ENCODE peak calls at places on chromosomes 3 and 15, in eight cellular contexts. S is NT2/D1, K is upper lobe of right lung, U is tibial artery, H is body of pancreas, V is suprapubic skin, I is mammary epithelial cell, J is adrenal gland. Z is an unnamed sample. For H3K27me3 and H3K4me1, the result is how much of the 10 kb centered on the place peaks cover.

GRCh38 chr15:60933914-60934885 is 294.9 kb downstream of the RORA start:
- DNase-seq in U (no peak), I (peak), J (no peak), S (peak), V (no peak), K (no peak), H (no peak), Z (no peak)

GRCh38 chr3:65894679-65895078 is 144.0 kb downstream of the MAGI1 start:
- DNase-seq in H (no peak), U (no peak), S (no peak), I (peak), V (no peak), J (no peak), K (no peak), Z (no peak)

GRCh38 chr15:60793656-60794055 is 314.7 kb upstream of the ICE2 start:
- DNase-seq in J (peak), I (no peak), U (no peak), S (no peak), K (no peak), H (no peak), V (no peak), Z (no peak)

GRCh38 chr15:98674336-98674735 is 26.0 kb downstream of the IGF1R start:
- DNase-seq in K (no peak), V (no peak), I (no peak), U (no peak), H (peak), J (no peak), S (no peak), Z (no peak)

GRCh38 chr15:48877630-48878595 is at the start of gene EID1:
- DNase-seq in S (no peak), J (peak), V (peak), I (peak), U (peak), H (peak), K (peak), Z (peak)

GRCh38 chr3:35120026-35120425 is 519.3 kb upstream of the ARPP21 start:
- DNase-seq in I (no peak), V (no peak), K (no peak), H (no peak), U (no peak), J (no peak), S (no peak), Z (no peak)

GRCh38 chr3:195095035-195095703 is 175.8 kb downstream of the XXYLT1 start:
- DNase-seq in J (no peak), K (peak), V (no peak), S (no peak), I (no peak), U (no peak), H (no peak), Z (no peak)

GRCh38 chr3:157469571-157470294 is 33.1 kb downstream of the PTX3 start:
- DNase-seq in K (no peak), I (no peak), V (no peak), J (no peak), U (no peak), H (no peak), S (no peak), Z (no peak)

GRCh38 chr3:139264375-139264774 is 79.4 kb upstream of the MRPS22 start:
- DNase-seq in K (no peak), J (no peak), S (no peak), U (no peak), H (no peak), V (no peak), I (no peak), Z (no peak)

GRCh38 chr3:198032039-198032438 is 72.0 kb downstream of the LMLN start:
- DNase-seq in I (no peak), J (no peak), H (no peak), S (no peak), U (no peak), K (no peak), V (no peak), Z (no peak)

GRCh38 chr15:83105450-83105849 is 2.0 kb upstream of the TM6SF1 start:
- DNase-seq in V (peak), H (no peak), K (no peak), I (no peak), U (no peak), S (no peak), J (no peak), Z (no peak)

GRCh38 chr3:134446800-134447199 is 39.0 kb downstream of the ANAPC13 start:
- DNase-seq in U (no peak), H (no peak), J (no peak), S (no peak), V (no peak), I (peak), K (no peak), Z (no peak)

GRCh38 chr3:193982258-193982659 is 153.7 kb upstream of the HES1 start:
- DNase-seq in H (no peak), K (peak), U (peak), J (peak), I (peak), S (no peak), V (peak), Z (peak)

GRCh38 chr15:78392430-78392829 is 45.6 kb upstream of the IREB2 start:
- DNase-seq in K (no peak), S (no peak), J (no peak), U (no peak), I (no peak), H (no peak), V (no peak), Z (no peak)

GRCh38 chr3:16871915-16872842 is 12.6 kb upstream of the PLCL2 start:
- DNase-seq in S (no peak), K (no peak), I (no peak), H (no peak), J (no peak), V (no peak), U (no peak), Z (no peak)

GRCh38 chr15:90902996-90903732 is at the start of gene MAN2A2:
- DNase-seq in V (peak), U (no peak), I (peak), S (no peak), J (peak), H (peak), K (peak), Z (peak)

GRCh38 chr3:65562444-65562843 is 476.3 kb downstream of the MAGI1 start:
- DNase-seq in S (no peak), J (no peak), K (no peak), V (no peak), H (no peak), U (no peak), I (no peak), Z (no peak)

GRCh38 chr3:155064920-155065319 is 15.2 kb upstream of the MME start:
- DNase-seq in U (no peak), K (no peak), H (no peak), V (no peak), S (no peak), J (no peak), I (no peak), Z (no peak)

GRCh38 chr15:71885390-71885789 is 75.0 kb downstream of the NR2E3 start:
- DNase-seq in V (no peak), J (no peak), S (no peak), U (no peak), K (no peak), H (no peak), I (no peak), Z (no peak)

GRCh38 chr3:125651246-125651645 is 55.9 kb upstream of the OSBPL11 start:
- DNase-seq in H (no peak), K (no peak), S (no peak), I (peak), J (no peak), U (no peak), V (no peak), Z (no peak)

GRCh38 chr3:47379488-47379899 is 1.3 kb upstream of the PTPN23 start:
- DNase-seq in V (no peak), J (no peak), U (no peak), I (no peak), K (no peak), H (no peak), S (no peak), Z (no peak)

GRCh38 chr3:83426311-83426710 is 1532.5 kb upstream of the CADM2 start:
- DNase-seq in K (no peak), I (no peak), S (no peak), H (no peak), J (no peak), U (no peak), V (no peak), Z (no peak)

GRCh38 chr3:43923101-43923979 is 232.6 kb downstream of the ABHD5 start:
- DNase-seq in U (no peak), J (no peak), K (no peak), S (no peak), I (no peak), H (no peak), V (no peak), Z (no peak)

GRCh38 chr3:141648055-141648910 is 89.8 kb upstream of the RNF7 start:
- DNase-seq in U (no peak), H (no peak), I (no peak), K (no peak), J (no peak), V (no peak), S (no peak), Z (no peak)

GRCh38 chr3:52495777-52496602 is 852 bp downstream of the STAB1 start:
- DNase-seq in V (no peak), H (no peak), U (no peak), S (no peak), I (peak), J (peak), K (no peak), Z (no peak)

GRCh38 chr15:101175396-101175795 is 76.5 kb downstream of the CHSY1 start:
- DNase-seq in K (no peak), H (no peak), V (peak), I (no peak), J (no peak), S (no peak), U (no peak), Z (no peak)

GRCh38 chr15:62482715-62483429 is 317.8 kb upstream of the C2CD4B start:
- DNase-seq in J (no peak), H (no peak), K (no peak), V (no peak), U (no peak), S (peak), I (peak), Z (no peak)

GRCh38 chr3:14548321-14548729 is 8.2 kb upstream of the GRIP2 start:
- DNase-seq in I (peak), H (peak), S (peak), K (no peak), U (peak), V (no peak), J (peak), Z (peak)

GRCh38 chr15:93146196-93146595 is 57.2 kb upstream of the RGMA start:
- DNase-seq in J (no peak), S (no peak), V (no peak), U (no peak), H (no peak), K (no peak), I (no peak), Z (no peak)

GRCh38 chr15:68574051-68574450 is 4.7 kb upstream of the CORO2B start:
- DNase-seq in H (no peak), J (no peak), U (no peak), V (no peak), K (no peak), I (no peak), S (no peak), Z (no peak)

GRCh38 chr3:55492976-55493375 is 5.9 kb upstream of the WNT5A start:
- DNase-seq in S (no peak), I (no peak), J (no peak), V (no peak), U (no peak), K (no peak), H (no peak), Z (no peak)

GRCh38 chr3:13661121-13661520 is 112.2 kb downstream of the FBLN2 start:
- DNase-seq in V (no peak), S (no peak), U (no peak), J (no peak), K (no peak), H (no peak), I (no peak), Z (no peak)

GRCh38 chr15:42059661-42060476 is 34.5 kb downstream of the PLA2G4D start:
- DNase-seq in K (peak), I (no peak), S (no peak), J (peak), H (peak), V (no peak), U (peak), Z (peak)

GRCh38 chr3:123739146-123739545 is 145.0 kb downstream of the MYLK start:
- DNase-seq in V (no peak), S (no peak), H (no peak), I (no peak), U (no peak), J (no peak), K (no peak), Z (no peak)

GRCh38 chr15:48358681-48359152 is 27.5 kb downstream of the DUT start:
- DNase-seq in U (no peak), K (no peak), H (no peak), S (no peak), V (no peak), J (no peak), I (no peak), Z (no peak)

GRCh38 chr3:45387636-45388348 is 584 bp upstream of the LARS2 start:
- DNase-seq in V (no peak), S (no peak), I (no peak), K (no peak), H (no peak), J (no peak), U (no peak), Z (no peak)

GRCh38 chr3:12695112-12695511 is 31.2 kb upstream of the RAF1 start:
- DNase-seq in S (no peak), V (no peak), I (no peak), U (no peak), J (no peak), H (no peak), K (no peak), Z (no peak)

GRCh38 chr3:105513886-105514285 is 147.2 kb downstream of the ALCAM start:
- DNase-seq in V (no peak), H (no peak), I (peak), U (no peak), S (no peak), K (no peak), J (no peak), Z (no peak)

DNA sequence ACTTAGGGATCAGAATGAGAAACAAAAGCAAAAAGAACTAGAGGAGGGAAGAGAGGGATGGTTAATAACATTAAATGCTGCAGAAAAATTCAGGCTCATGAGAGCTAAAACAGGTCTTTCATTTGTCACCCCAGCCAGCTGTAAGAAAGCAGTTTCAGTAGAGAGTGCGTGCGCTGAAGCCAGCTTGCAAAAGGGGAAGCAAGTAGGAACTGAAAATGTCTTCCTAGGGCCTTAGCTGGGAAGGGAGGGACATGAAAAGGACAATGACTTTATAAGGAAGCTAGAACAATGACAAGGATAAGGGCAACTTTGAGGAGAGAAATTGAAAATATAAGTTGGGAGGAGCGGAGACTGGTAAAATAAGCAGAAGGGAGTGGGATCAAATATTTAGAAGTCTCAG is 3.1 kb downstream of the CIAO2A start:
- DNase-seq in K (no peak), S (no peak), U (peak), I (no peak), V (no peak), J (no peak), H (no peak), Z (no peak)
- H3K4me3 ChIP-seq in K (no peak), S (no peak), U (no peak), I (no peak), V (no peak), J (no peak), H (no peak), Z (no peak)

GRCh38 chr3:32818431-32819085 is 761 bp downstream of the TRIM71 start:
- DNase-seq in U (no peak), S (no peak), V (peak), H (no peak), J (no peak), I (no peak), K (peak), Z (no peak)
- H3K27me3 ChIP-seq in U (half or more), S (under half), V (half or more), H (under half), J (half or more), I (half or more), K (under half), Z (under half)

GRCh38 chr3:30680789-30681188 is 74.4 kb downstream of the TGFBR2 start:
- DNase-seq in S (no peak), J (no peak), U (no peak), H (no peak), K (no peak), I (no peak), V (no peak), Z (peak)
- H3K4me1 ChIP-seq in S (under half), J (under half), U (under half), H (under half), K (half or more), I (under half), V (under half), Z (under half)

DNA sequence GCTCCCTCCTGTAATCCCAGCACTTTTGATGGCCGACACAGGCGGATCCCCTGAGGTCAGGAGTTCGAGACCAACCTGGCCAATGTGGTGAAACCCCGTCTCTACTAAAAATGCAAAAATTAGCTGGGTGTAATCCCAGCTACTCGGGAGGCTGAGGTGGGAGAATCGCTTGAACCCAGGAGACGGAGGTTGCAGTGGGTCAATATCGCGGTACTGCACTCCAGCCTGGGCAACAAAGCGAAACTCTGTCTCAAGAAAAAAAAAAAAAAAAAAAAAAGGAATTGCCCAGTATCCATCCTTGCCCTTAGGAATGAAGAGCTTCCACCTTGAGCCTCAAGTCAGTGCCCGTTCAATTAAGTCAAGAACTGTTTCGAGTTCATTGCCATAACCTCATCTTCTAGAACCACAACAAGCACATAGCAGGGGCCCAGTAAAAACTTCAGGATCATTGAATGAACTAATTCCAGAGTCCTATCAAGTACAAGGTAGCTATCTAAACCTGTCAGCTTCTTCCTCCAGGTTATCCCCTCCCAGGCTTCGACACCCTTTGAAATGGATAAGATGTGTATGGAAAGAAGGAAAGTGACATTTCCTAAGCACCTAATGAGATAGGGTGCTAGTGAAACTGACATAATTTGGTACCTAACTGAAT is 826 bp downstream of the DBR1 start:
- DNase-seq in S (no peak), V (no peak), H (no peak), J (no peak), U (no peak), K (no peak), I (no peak), Z (no peak)
- H3K4me3 ChIP-seq in S (peak), V (peak), H (peak), J (peak), U (peak), K (peak), I (peak), Z (peak)

GRCh38 chr3:147367676-147368075 is 38.7 kb downstream of the ZIC4 start:
- DNase-seq in H (no peak), J (no peak), K (no peak), V (no peak), U (no peak), S (no peak), I (no peak), Z (no peak)

GRCh38 chr3:147369671-147370123 is 36.6 kb downstream of the ZIC4 start:
- DNase-seq in K (no peak), V (no peak), J (no peak), U (no peak), S (no peak), I (no peak), H (no peak), Z (no peak)

GRCh38 chr3:147368561-147369151 is 37.7 kb downstream of the ZIC4 start:
- DNase-seq in S (no peak), K (no peak), H (no peak), V (no peak), U (no peak), J (no peak), I (no peak), Z (no peak)

GRCh38 chr3:147369231-147369630 is 37.1 kb downstream of the ZIC4 start:
- DNase-seq in H (no peak), K (no peak), V (no peak), J (no peak), S (no peak), I (no peak), U (no peak), Z (no peak)

DNA sequence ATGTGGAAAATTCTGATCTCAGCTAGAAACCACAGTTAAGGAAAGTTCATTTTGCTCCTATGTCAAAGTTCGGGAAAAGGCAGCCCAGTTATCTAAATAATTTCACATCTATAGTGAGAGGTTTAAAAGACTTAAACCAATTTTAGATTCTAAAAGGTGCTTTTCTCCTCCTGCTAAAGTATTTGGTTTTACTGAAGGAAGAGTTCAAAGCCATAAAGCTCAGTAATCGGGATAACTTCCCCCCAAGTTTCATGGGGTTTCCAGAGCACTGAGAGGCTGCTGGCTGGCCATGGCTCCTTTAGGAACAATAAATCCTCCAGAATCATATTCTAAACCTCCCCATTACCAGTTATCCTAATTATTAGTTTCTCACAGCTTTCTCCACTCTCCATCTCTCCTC is 38.2 kb downstream of the ZIC4 start:
- DNase-seq in S (no peak), I (no peak), H (no peak), V (no peak), U (no peak), K (no peak), J (no peak), Z (no peak)
- H3K27me3 ChIP-seq in S (half or more), I (half or more), H (under half), V (half or more), U (half or more), K (half or more), J (half or more), Z (under half)

GRCh38 chr3:102570551-102570950 is 135.7 kb downstream of the ZPLD1 start:
- DNase-seq in K (no peak), V (no peak), S (no peak), J (no peak), U (no peak), I (no peak), H (no peak), Z (no peak)

GRCh38 chr3:102574355-102574754 is 139.5 kb downstream of the ZPLD1 start:
- DNase-seq in S (no peak), V (no peak), H (no peak), I (no peak), K (no peak), U (no peak), J (no peak), Z (no peak)

GRCh38 chr3:102573483-102574028 is 138.7 kb downstream of the ZPLD1 start:
- DNase-seq in S (no peak), H (no peak), U (no peak), I (no peak), V (no peak), K (no peak), J (no peak), Z (no peak)

GRCh38 chr3:102571030-102571429 is 136.2 kb downstream of the ZPLD1 start:
- DNase-seq in I (no peak), S (no peak), K (no peak), V (no peak), U (no peak), J (no peak), H (no peak), Z (no peak)

DNA sequence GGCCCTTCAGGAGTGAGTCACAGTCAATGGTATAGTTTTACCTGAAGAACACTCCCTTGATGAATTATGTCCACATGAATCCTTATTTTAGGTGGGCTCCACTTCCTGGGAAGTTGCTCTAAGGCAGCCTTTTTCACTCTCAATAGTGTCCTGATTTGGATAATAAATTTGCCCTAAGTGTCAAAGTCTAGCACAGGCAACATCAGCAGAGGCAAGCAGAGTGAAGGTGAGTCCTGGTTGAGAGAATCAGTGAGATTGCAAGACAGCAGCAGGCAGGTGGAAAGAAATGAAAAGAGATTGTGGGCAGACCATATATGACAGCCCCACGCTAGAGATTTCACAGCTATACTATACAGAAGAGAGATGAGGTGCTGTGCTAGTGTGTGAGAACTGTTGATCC is 137.2 kb downstream of the ZPLD1 start:
- DNase-seq in S (no peak), J (no peak), I (no peak), K (no peak), U (no peak), V (no peak), H (no peak), Z (no peak)
- H3K4me1 ChIP-seq in S (under half), J (under half), I (under half), K (under half), U (under half), V (under half), H (under half), Z (under half)